ENCODE peak calls at places on chromosomes 12 and 14, in ten cellular contexts. A is AG09309, W is mammary epithelial cell, E is BJ, X is right atrium auricular region, P is stomach, U is endodermal cell, J is A549, Q is cardiac muscle cell, C is psoas muscle. Z is an unnamed sample.

GRCh38 chr12:14390885-14391530 is 25.5 kb downstream of the ATF7IP start:
- DNase-seq in A (no peak), W (no peak), E (no peak), X (no peak), P (no peak), U (no peak), J (no peak), Q (no peak), C (no peak), Z (no peak)

GRCh38 chr12:97223419-97223818 is 239.2 kb upstream of the RMST start:
- DNase-seq in A (no peak), W (no peak), E (no peak), X (no peak), P (no peak), U (no peak), J (no peak), Q (no peak), C (no peak), Z (no peak)

GRCh38 chr12:5417500-5417899 is 14.4 kb upstream of the NTF3 start:
- DNase-seq in A (no peak), W (no peak), E (no peak), X (no peak), P (no peak), U (no peak), J (no peak), Q (no peak), C (no peak), Z (peak; percentile 37)

GRCh38 chr12:111149299-111149698 is 219.6 kb downstream of the PHETA1 start:
- DNase-seq in A (no peak), W (no peak), E (no peak), X (no peak), P (no peak), U (no peak), J (no peak), Q (no peak), C (no peak), Z (no peak)

GRCh38 chr14:59046746-59047145 is 141.7 kb upstream of the DAAM1 start:
- DNase-seq in A (no peak), W (no peak), E (no peak), X (no peak), P (no peak), U (no peak), J (no peak), Q (peak; percentile 55), C (no peak), Z (no peak)

GRCh38 chr12:42776396-42776795 is 186.8 kb upstream of the PRICKLE1 start:
- DNase-seq in A (no peak), W (no peak), E (no peak), X (no peak), P (no peak), U (no peak), J (no peak), Q (no peak), C (no peak), Z (no peak)

GRCh38 chr14:61569783-61570182 is 125.5 kb upstream of the HIF1A start:
- DNase-seq in A (peak; percentile 98), W (peak; percentile 95), E (no peak), X (peak; percentile 80), P (peak; percentile 59), U (peak; percentile 17), J (no peak), Q (peak; percentile 97), C (peak; percentile 65), Z (no peak)

GRCh38 chr12:45242180-45242579 is 26.3 kb downstream of the ANO6 start:
- DNase-seq in A (no peak), W (no peak), E (no peak), X (no peak), P (no peak), U (no peak), J (no peak), Q (no peak), C (no peak), Z (no peak)

GRCh38 chr12:27779416-27779815 is 617 bp upstream of the KLHL42 start:
- DNase-seq in A (no peak), W (peak; percentile 8), E (no peak), X (no peak), P (no peak), U (peak; percentile 74), J (peak; percentile 15), Q (no peak), C (no peak), Z (no peak)

GRCh38 chr14:76923422-76924362 is 97.5 kb downstream of the LRRC74A start:
- DNase-seq in A (no peak), W (no peak), E (no peak), X (no peak), P (no peak), U (peak; percentile 70), J (no peak), Q (no peak), C (no peak), Z (no peak)

GRCh38 chr12:12550277-12550676 is 12.4 kb downstream of the DUSP16 start:
- DNase-seq in A (no peak), W (no peak), E (no peak), X (no peak), P (no peak), U (no peak), J (no peak), Q (no peak), C (no peak), Z (no peak)

GRCh38 chr14:54805080-54805479 is 97.5 kb downstream of the GCH1 start:
- DNase-seq in A (no peak), W (no peak), E (no peak), X (peak; percentile 57), P (no peak), U (no peak), J (no peak), Q (peak; percentile 59), C (no peak), Z (no peak)

GRCh38 chr14:82776958-82777357 is 1243.3 kb upstream of the SEL1L start:
- DNase-seq in A (no peak), W (no peak), E (no peak), X (no peak), P (no peak), U (no peak), J (no peak), Q (no peak), C (no peak), Z (no peak)

GRCh38 chr12:56880416-56881035 is 53.7 kb downstream of the SDR9C7 start:
- DNase-seq in A (no peak), W (no peak), E (no peak), X (no peak), P (no peak), U (no peak), J (no peak), Q (peak; percentile 32), C (no peak), Z (no peak)

GRCh38 chr12:125544979-125545378 is 479.7 kb downstream of the AACS start:
- DNase-seq in A (no peak), W (no peak), E (no peak), X (no peak), P (no peak), U (no peak), J (no peak), Q (no peak), C (no peak), Z (no peak)

GRCh38 chr14:34436118-34436905 is 25.7 kb downstream of the SPTSSA start:
- DNase-seq in A (peak; percentile 45), W (peak; percentile 53), E (no peak), X (no peak), P (no peak), U (no peak), J (no peak), Q (peak; percentile 66), C (no peak), Z (no peak)

GRCh38 chr12:92675092-92675865 is 27.5 kb upstream of the PLEKHG7 start:
- DNase-seq in A (no peak), W (peak; percentile 87), E (no peak), X (no peak), P (no peak), U (no peak), J (no peak), Q (no peak), C (no peak), Z (no peak)

GRCh38 chr12:4145990-4146859 is 127.3 kb upstream of the CCND2 start:
- DNase-seq in A (no peak), W (peak; percentile 25), E (no peak), X (no peak), P (no peak), U (peak; percentile 41), J (no peak), Q (no peak), C (no peak), Z (no peak)

GRCh38 chr14:91223028-91223783 is 21.3 kb downstream of the GPR68 start:
- DNase-seq in A (no peak), W (peak; percentile 17), E (no peak), X (no peak), P (no peak), U (no peak), J (no peak), Q (no peak), C (no peak), Z (no peak)

GRCh38 chr12:65825573-65826512 is 1.6 kb downstream of the HMGA2 start:
- DNase-seq in A (no peak), W (no peak), E (no peak), X (no peak), P (peak; percentile 45), U (peak; percentile 88), J (peak; percentile 34), Q (peak; percentile 66), C (no peak), Z (no peak)
- H3K4me3 ChIP-seq in A (peak overlapping the region; percentile 66), W (peak overlapping the region; percentile 80), E (peak overlapping the region; percentile 74), X (peak overlapping the region; percentile 56), P (peak overlapping the region; percentile 79), U (peak overlapping the region; percentile 96), J (peak overlapping the region; percentile 80), Q (peak overlapping the region; percentile 93), C (peak overlapping the region; percentile 67), Z (peak overlapping the region; percentile 77)

DNA sequence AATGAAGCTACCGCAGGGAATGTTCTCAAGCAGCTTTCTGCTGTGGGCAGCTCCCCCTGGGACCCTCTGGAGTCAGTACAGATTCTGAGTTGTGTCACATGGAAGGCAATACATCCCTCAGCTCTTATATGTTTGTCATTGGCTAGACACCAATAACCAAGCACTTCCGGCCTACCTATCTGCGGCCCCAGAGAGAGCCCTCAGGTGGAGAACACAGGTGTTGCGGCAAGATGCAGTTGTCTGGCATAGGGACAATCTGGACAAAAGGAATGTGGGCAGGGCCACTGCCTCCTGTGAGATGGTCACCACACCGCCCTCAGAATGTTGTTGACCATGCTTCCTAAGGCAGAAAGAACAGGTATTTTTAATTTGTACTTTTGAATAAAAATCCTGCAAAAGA is 118.7 kb downstream of the BRMS1L start:
- DNase-seq in A (no peak), W (peak; percentile 6), E (no peak), X (no peak), P (no peak), U (peak; percentile 86), J (peak; percentile 31), Q (no peak), C (no peak), Z (no peak)
- TF ChIP-seq CTCF in A (no peak), W (peak; percentile 38), E (no peak), X (no peak), P (no peak), U (peak; percentile 74), J (peak; percentile 13), Q (no peak), C (no peak), Z (no peak)

GRCh38 chr14:95503365-95504134 is 12.9 kb downstream of the SYNE3 start:
- DNase-seq in A (no peak), W (no peak), E (no peak), X (no peak), P (no peak), U (no peak), J (no peak), Q (no peak), C (no peak), Z (no peak)
- H3K4me3 ChIP-seq in A (no peak overlapping the region), W (no peak overlapping the region), E (no peak overlapping the region), X (no peak overlapping the region), P (no peak overlapping the region), U (no peak overlapping the region), J (no peak overlapping the region), Q (no peak overlapping the region), C (no peak overlapping the region), Z (no peak overlapping the region)

GRCh38 chr14:32512348-32512747 is 183.2 kb downstream of the AKAP6 start:
- DNase-seq in A (no peak), W (no peak), E (no peak), X (no peak), P (no peak), U (no peak), J (no peak), Q (no peak), C (no peak), Z (no peak)
- TF ChIP-seq CTCF in A (no peak), W (no peak), E (no peak), X (no peak), P (no peak), U (no peak), J (no peak), Q (no peak), C (no peak), Z (no peak)